ENCODE peak calls at places on chromosomes 6 and 20, in ten cellular contexts. One of them, this sample, is unnamed.

GRCh38 chr6:36837686-36838085 is 1.6 kb downstream of the CPNE5 start:
- DNase-seq in colonic mucosa: no peak
- DNase-seq in PC-3: no peak
- DNase-seq in SK-N-SH: no peak
- DNase-seq in fibroblast of lung: no peak
- DNase-seq in endodermal cell: no peak
- DNase-seq in NT2/D1: no peak
- DNase-seq in IMR-90: no peak
- DNase-seq in neural progenitor cell: no peak
- DNase-seq in neuronal stem cell: no peak
- DNase-seq in this sample: no peak

GRCh38 chr6:72411872-72412708 is 209.8 kb upstream of the KCNQ5 start:
- DNase-seq in colonic mucosa: peak; percentile 63
- DNase-seq in PC-3: peak; percentile 80
- DNase-seq in SK-N-SH: peak; percentile 67
- DNase-seq in fibroblast of lung: peak; percentile 85
- DNase-seq in endodermal cell: peak; percentile 94
- DNase-seq in NT2/D1: peak; percentile 42
- DNase-seq in IMR-90: peak; percentile 81
- DNase-seq in neural progenitor cell: peak; percentile 75
- DNase-seq in neuronal stem cell: peak; percentile 80
- DNase-seq in this sample: peak; percentile 84

GRCh38 chr6:127933852-127934840 is 33.3 kb upstream of the THEMIS start:
- DNase-seq in colonic mucosa: no peak
- DNase-seq in PC-3: no peak
- DNase-seq in SK-N-SH: no peak
- DNase-seq in fibroblast of lung: no peak
- DNase-seq in endodermal cell: no peak
- DNase-seq in NT2/D1: no peak
- DNase-seq in IMR-90: no peak
- DNase-seq in neural progenitor cell: no peak
- DNase-seq in neuronal stem cell: no peak
- DNase-seq in this sample: no peak

GRCh38 chr6:163356324-163356723 is 58.2 kb upstream of the QKI start:
- DNase-seq in colonic mucosa: peak; percentile 21
- DNase-seq in PC-3: peak; percentile 67
- DNase-seq in SK-N-SH: peak; percentile 59
- DNase-seq in fibroblast of lung: peak; percentile 57
- DNase-seq in endodermal cell: peak; percentile 71
- DNase-seq in NT2/D1: no peak
- DNase-seq in IMR-90: peak; percentile 71
- DNase-seq in neural progenitor cell: peak; percentile 21
- DNase-seq in neuronal stem cell: no peak
- DNase-seq in this sample: no peak

GRCh38 chr6:16058188-16058780 is 70.6 kb upstream of the MYLIP start:
- DNase-seq in colonic mucosa: no peak
- DNase-seq in PC-3: no peak
- DNase-seq in SK-N-SH: no peak
- DNase-seq in fibroblast of lung: no peak
- DNase-seq in endodermal cell: no peak
- DNase-seq in NT2/D1: no peak
- DNase-seq in IMR-90: no peak
- DNase-seq in neural progenitor cell: no peak
- DNase-seq in neuronal stem cell: no peak
- DNase-seq in this sample: no peak

GRCh38 chr20:39849664-39850063 is 839.4 kb downstream of the MAFB start:
- DNase-seq in colonic mucosa: peak; percentile 54
- DNase-seq in PC-3: no peak
- DNase-seq in SK-N-SH: peak; percentile 70
- DNase-seq in fibroblast of lung: peak; percentile 91
- DNase-seq in endodermal cell: peak; percentile 43
- DNase-seq in NT2/D1: no peak
- DNase-seq in IMR-90: peak; percentile 94
- DNase-seq in neural progenitor cell: no peak
- DNase-seq in neuronal stem cell: no peak
- DNase-seq in this sample: peak; percentile 96

GRCh38 chr6:95686272-95686671 is 108.9 kb downstream of the MANEA start:
- DNase-seq in colonic mucosa: no peak
- DNase-seq in PC-3: no peak
- DNase-seq in SK-N-SH: no peak
- DNase-seq in fibroblast of lung: no peak
- DNase-seq in endodermal cell: no peak
- DNase-seq in NT2/D1: no peak
- DNase-seq in IMR-90: no peak
- DNase-seq in neural progenitor cell: no peak
- DNase-seq in neuronal stem cell: no peak
- DNase-seq in this sample: no peak

GRCh38 chr6:134706806-134707205 is 243.1 kb downstream of the ALDH8A1 start:
- DNase-seq in colonic mucosa: no peak
- DNase-seq in PC-3: no peak
- DNase-seq in SK-N-SH: no peak
- DNase-seq in fibroblast of lung: no peak
- DNase-seq in endodermal cell: no peak
- DNase-seq in NT2/D1: no peak
- DNase-seq in IMR-90: peak; percentile 71
- DNase-seq in neural progenitor cell: no peak
- DNase-seq in neuronal stem cell: no peak
- DNase-seq in this sample: no peak

GRCh38 chr20:46709459-46710148 is at the start of gene SLC2A10:
- DNase-seq in colonic mucosa: peak; percentile 73
- DNase-seq in PC-3: peak; percentile 60
- DNase-seq in SK-N-SH: peak; percentile 87
- DNase-seq in fibroblast of lung: peak; percentile 58
- DNase-seq in endodermal cell: peak; percentile 84
- DNase-seq in NT2/D1: no peak
- DNase-seq in IMR-90: peak; percentile 61
- DNase-seq in neural progenitor cell: peak; percentile 77
- DNase-seq in neuronal stem cell: peak; percentile 40
- DNase-seq in this sample: peak; percentile 86

GRCh38 chr6:4185419-4185818 is 50.0 kb upstream of the ECI2 start:
- DNase-seq in colonic mucosa: no peak
- DNase-seq in PC-3: no peak
- DNase-seq in SK-N-SH: no peak
- DNase-seq in fibroblast of lung: no peak
- DNase-seq in endodermal cell: no peak
- DNase-seq in NT2/D1: no peak
- DNase-seq in IMR-90: no peak
- DNase-seq in neural progenitor cell: no peak
- DNase-seq in neuronal stem cell: no peak
- DNase-seq in this sample: no peak

GRCh38 chr20:46964299-46965123 is 69.9 kb downstream of the EYA2 start:
- DNase-seq in colonic mucosa: no peak
- DNase-seq in PC-3: no peak
- DNase-seq in SK-N-SH: no peak
- DNase-seq in fibroblast of lung: no peak
- DNase-seq in endodermal cell: no peak
- DNase-seq in NT2/D1: no peak
- DNase-seq in IMR-90: no peak
- DNase-seq in neural progenitor cell: no peak
- DNase-seq in neuronal stem cell: no peak
- DNase-seq in this sample: no peak

GRCh38 chr20:40477805-40478204 is 211.2 kb downstream of the MAFB start:
- DNase-seq in colonic mucosa: no peak
- DNase-seq in PC-3: no peak
- DNase-seq in SK-N-SH: no peak
- DNase-seq in fibroblast of lung: no peak
- DNase-seq in endodermal cell: no peak
- DNase-seq in NT2/D1: no peak
- DNase-seq in IMR-90: no peak
- DNase-seq in neural progenitor cell: no peak
- DNase-seq in neuronal stem cell: no peak
- DNase-seq in this sample: no peak

GRCh38 chr6:22448311-22448711 is 121.1 kb upstream of the HDGFL1 start:
- DNase-seq in colonic mucosa: no peak
- DNase-seq in PC-3: peak; percentile 86
- DNase-seq in SK-N-SH: no peak
- DNase-seq in fibroblast of lung: peak; percentile 49
- DNase-seq in endodermal cell: no peak
- DNase-seq in NT2/D1: no peak
- DNase-seq in IMR-90: peak; percentile 82
- DNase-seq in neural progenitor cell: peak; percentile 63
- DNase-seq in neuronal stem cell: peak; percentile 24
- DNase-seq in this sample: peak; percentile 82

GRCh38 chr20:56469077-56469449 is 636 bp downstream of the RTF2 start:
- DNase-seq in colonic mucosa: no peak
- DNase-seq in PC-3: no peak
- DNase-seq in SK-N-SH: no peak
- DNase-seq in fibroblast of lung: no peak
- DNase-seq in endodermal cell: no peak
- DNase-seq in NT2/D1: no peak
- DNase-seq in IMR-90: no peak
- DNase-seq in neural progenitor cell: no peak
- DNase-seq in neuronal stem cell: no peak
- DNase-seq in this sample: peak; percentile 19

DNA sequence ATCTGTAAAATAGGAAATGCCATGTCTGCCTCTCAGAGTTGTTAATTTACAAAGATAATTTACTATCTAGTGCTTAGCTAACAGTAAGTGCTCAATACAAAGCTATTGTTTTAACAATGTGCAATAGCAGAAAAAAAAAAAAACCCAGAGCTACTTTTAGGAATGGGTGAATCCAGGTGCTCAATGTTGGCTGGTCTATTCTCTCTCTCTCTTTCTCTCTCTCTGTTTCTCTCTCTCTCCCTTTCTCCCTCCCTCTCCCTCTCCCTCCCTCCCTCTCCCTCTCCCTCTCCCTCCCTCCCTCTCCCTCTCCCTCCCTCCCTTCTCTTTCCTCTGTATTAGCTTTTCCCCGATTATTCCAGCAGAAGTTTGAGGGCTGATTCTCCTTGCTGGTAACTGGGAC is 14.0 kb downstream of the PDRG1 start:
- DNase-seq in colonic mucosa: no peak
- DNase-seq in PC-3: no peak
- DNase-seq in SK-N-SH: no peak
- DNase-seq in fibroblast of lung: no peak
- DNase-seq in endodermal cell: no peak
- DNase-seq in NT2/D1: no peak
- DNase-seq in IMR-90: no peak
- DNase-seq in neural progenitor cell: no peak
- DNase-seq in neuronal stem cell: no peak
- DNase-seq in this sample: no peak
- H3K4me1 ChIP-seq in colonic mucosa: no peaks in the 10 kb centered on the region
- H3K4me1 ChIP-seq in PC-3: no peaks in the 10 kb centered on the region
- H3K4me1 ChIP-seq in SK-N-SH: no peaks in the 10 kb centered on the region
- H3K4me1 ChIP-seq in fibroblast of lung: no peaks in the 10 kb centered on the region
- H3K4me1 ChIP-seq in endodermal cell: no peaks in the 10 kb centered on the region
- H3K4me1 ChIP-seq in NT2/D1: peaks cover 3% of the 10 kb centered on the region
- H3K4me1 ChIP-seq in IMR-90: no peaks in the 10 kb centered on the region
- H3K4me1 ChIP-seq in neural progenitor cell: peaks cover 6% of the 10 kb centered on the region
- H3K4me1 ChIP-seq in neuronal stem cell: peaks cover 2% of the 10 kb centered on the region
- H3K4me1 ChIP-seq in this sample: no peaks in the 10 kb centered on the region

GRCh38 chr20:6892729-6893128 is 125.2 kb downstream of the BMP2 start:
- DNase-seq in colonic mucosa: no peak
- DNase-seq in PC-3: no peak
- DNase-seq in SK-N-SH: no peak
- DNase-seq in fibroblast of lung: no peak
- DNase-seq in endodermal cell: no peak
- DNase-seq in NT2/D1: no peak
- DNase-seq in IMR-90: no peak
- DNase-seq in neural progenitor cell: no peak
- DNase-seq in neuronal stem cell: no peak
- DNase-seq in this sample: no peak
- H3K9me3 ChIP-seq in colonic mucosa: no peaks in the 10 kb centered on the region
- H3K9me3 ChIP-seq in PC-3: no peaks in the 10 kb centered on the region
- H3K9me3 ChIP-seq in SK-N-SH: no peaks in the 10 kb centered on the region
- H3K9me3 ChIP-seq in fibroblast of lung: no peaks in the 10 kb centered on the region
- H3K9me3 ChIP-seq in endodermal cell: no peaks in the 10 kb centered on the region
- H3K9me3 ChIP-seq in NT2/D1: no peaks in the 10 kb centered on the region
- H3K9me3 ChIP-seq in IMR-90: no peaks in the 10 kb centered on the region
- H3K9me3 ChIP-seq in neural progenitor cell: no peaks in the 10 kb centered on the region
- H3K9me3 ChIP-seq in neuronal stem cell: no peaks in the 10 kb centered on the region
- H3K9me3 ChIP-seq in this sample: no peaks in the 10 kb centered on the region

GRCh38 chr6:124956018-124956417 is 6.2 kb upstream of the RNF217 start:
- DNase-seq in colonic mucosa: no peak
- DNase-seq in PC-3: no peak
- DNase-seq in SK-N-SH: no peak
- DNase-seq in fibroblast of lung: no peak
- DNase-seq in endodermal cell: no peak
- DNase-seq in NT2/D1: no peak
- DNase-seq in IMR-90: no peak
- DNase-seq in neural progenitor cell: no peak
- DNase-seq in neuronal stem cell: no peak
- DNase-seq in this sample: no peak

GRCh38 chr6:124953808-124954207 is 8.4 kb upstream of the RNF217 start:
- DNase-seq in colonic mucosa: no peak
- DNase-seq in PC-3: no peak
- DNase-seq in SK-N-SH: no peak
- DNase-seq in fibroblast of lung: no peak
- DNase-seq in endodermal cell: no peak
- DNase-seq in NT2/D1: no peak
- DNase-seq in IMR-90: no peak
- DNase-seq in neural progenitor cell: no peak
- DNase-seq in neuronal stem cell: no peak
- DNase-seq in this sample: no peak

GRCh38 chr6:124958149-124958548 is 4.1 kb upstream of the RNF217 start:
- DNase-seq in colonic mucosa: no peak
- DNase-seq in PC-3: no peak
- DNase-seq in SK-N-SH: no peak
- DNase-seq in fibroblast of lung: no peak
- DNase-seq in endodermal cell: no peak
- DNase-seq in NT2/D1: no peak
- DNase-seq in IMR-90: no peak
- DNase-seq in neural progenitor cell: no peak
- DNase-seq in neuronal stem cell: no peak
- DNase-seq in this sample: no peak

GRCh38 chr6:124958759-124959354 is 3.4 kb upstream of the RNF217 start:
- DNase-seq in colonic mucosa: no peak
- DNase-seq in PC-3: no peak
- DNase-seq in SK-N-SH: no peak
- DNase-seq in fibroblast of lung: peak; percentile 84
- DNase-seq in endodermal cell: no peak
- DNase-seq in NT2/D1: no peak
- DNase-seq in IMR-90: peak; percentile 52
- DNase-seq in neural progenitor cell: no peak
- DNase-seq in neuronal stem cell: no peak
- DNase-seq in this sample: no peak

GRCh38 chr6:124955108-124955851 is 7.0 kb upstream of the RNF217 start:
- DNase-seq in colonic mucosa: no peak
- DNase-seq in PC-3: no peak
- DNase-seq in SK-N-SH: no peak
- DNase-seq in fibroblast of lung: no peak
- DNase-seq in endodermal cell: no peak
- DNase-seq in NT2/D1: no peak
- DNase-seq in IMR-90: no peak
- DNase-seq in neural progenitor cell: peak; percentile 15
- DNase-seq in neuronal stem cell: no peak
- DNase-seq in this sample: no peak
- H3K9ac ChIP-seq in colonic mucosa: no peak overlapping the region
- H3K9ac ChIP-seq in PC-3: no peak overlapping the region
- H3K9ac ChIP-seq in SK-N-SH: no peak overlapping the region
- H3K9ac ChIP-seq in fibroblast of lung: no peak overlapping the region
- H3K9ac ChIP-seq in endodermal cell: no peak overlapping the region
- H3K9ac ChIP-seq in NT2/D1: no peak overlapping the region
- H3K9ac ChIP-seq in IMR-90: no peak overlapping the region
- H3K9ac ChIP-seq in neural progenitor cell: no peak overlapping the region
- H3K9ac ChIP-seq in neuronal stem cell: no peak overlapping the region
- H3K9ac ChIP-seq in this sample: no peak overlapping the region

DNA sequence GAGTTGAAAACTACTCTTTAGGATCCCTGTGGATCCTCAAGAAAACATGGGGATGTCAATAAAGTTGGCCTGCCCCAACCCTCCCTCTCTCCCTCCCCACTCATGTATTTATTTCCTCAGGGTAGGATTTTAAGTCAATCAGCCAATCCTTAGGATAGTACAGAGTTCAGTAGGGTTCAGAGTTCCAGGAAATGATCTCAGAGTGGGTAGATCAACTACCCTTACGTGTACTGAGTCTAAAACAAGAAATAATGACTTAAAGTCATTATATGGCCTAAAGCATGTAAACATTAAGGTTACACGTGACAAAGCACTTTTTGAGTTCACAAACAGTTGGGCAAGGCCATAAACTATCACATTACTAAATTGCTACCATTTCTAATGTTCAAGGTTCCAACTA is 47.2 kb upstream of the REV3L start:
- DNase-seq in colonic mucosa: no peak
- DNase-seq in PC-3: no peak
- DNase-seq in SK-N-SH: no peak
- DNase-seq in fibroblast of lung: no peak
- DNase-seq in endodermal cell: no peak
- DNase-seq in NT2/D1: no peak
- DNase-seq in IMR-90: no peak
- DNase-seq in neural progenitor cell: no peak
- DNase-seq in neuronal stem cell: no peak
- DNase-seq in this sample: no peak
- H3K4me1 ChIP-seq in colonic mucosa: no peaks in the 10 kb centered on the region
- H3K4me1 ChIP-seq in PC-3: no peaks in the 10 kb centered on the region
- H3K4me1 ChIP-seq in SK-N-SH: peaks cover 9% of the 10 kb centered on the region
- H3K4me1 ChIP-seq in fibroblast of lung: no peaks in the 10 kb centered on the region
- H3K4me1 ChIP-seq in endodermal cell: no peaks in the 10 kb centered on the region
- H3K4me1 ChIP-seq in NT2/D1: no peaks in the 10 kb centered on the region
- H3K4me1 ChIP-seq in IMR-90: peaks cover 2% of the 10 kb centered on the region
- H3K4me1 ChIP-seq in neural progenitor cell: peaks cover 11% of the 10 kb centered on the region
- H3K4me1 ChIP-seq in neuronal stem cell: peaks cover 2% of the 10 kb centered on the region
- H3K4me1 ChIP-seq in this sample: peaks cover 21% of the 10 kb centered on the region